ENCODE peak calls at places on chromosomes 13 and 19, in six cellular contexts. N is transverse colon; H is left ventricle myocardium inferior; M is body of pancreas; V is CD8-positive, alpha-beta memory T cell; Q is psoas muscle. B is an unnamed sample.

GRCh38 chr19:8988204-8988603 is 22.0 kb downstream of the MUC16 start:
- DNase-seq in V (no peak), Q (no peak), N (no peak), M (no peak), H (no peak), B (no peak)

GRCh38 chr13:30737511-30738342 is 2.4 kb downstream of the ALOX5AP start:
- DNase-seq in N (no peak), M (no peak), H (no peak), V (no peak), Q (no peak), B (no peak)

GRCh38 chr19:50794778-50795664 is 4.8 kb downstream of the ACP4 start:
- DNase-seq in H (no peak), V (no peak), M (peak), N (no peak), Q (no peak), B (no peak)

GRCh38 chr19:5308471-5309437 is 31.9 kb downstream of the PTPRS start:
- DNase-seq in H (peak), N (peak), V (no peak), Q (peak), M (peak), B (no peak)

GRCh38 chr19:28313633-28314032 is 899.3 kb downstream of the UQCRFS1 start:
- DNase-seq in M (peak), Q (peak), N (no peak), H (peak), V (no peak), B (no peak)

GRCh38 chr19:39871362-39871761 is 25.2 kb upstream of the FBL start:
- DNase-seq in H (no peak), N (no peak), Q (no peak), V (no peak), M (no peak), B (no peak)

GRCh38 chr19:12090807-12091206 is 26.3 kb downstream of the ZNF844 start:
- DNase-seq in H (peak), M (peak), V (peak), Q (peak), N (peak), B (peak)

GRCh38 chr19:7161292-7161691 is 91.8 kb downstream of the ZNF557 start:
- DNase-seq in V (no peak), Q (no peak), M (no peak), H (no peak), N (no peak), B (no peak)

GRCh38 chr13:35769812-35770211 is 293.3 kb upstream of the MAB21L1 start:
- DNase-seq in Q (no peak), V (no peak), M (no peak), N (no peak), H (no peak), B (no peak)

GRCh38 chr13:60790620-60791019 is 393.6 kb downstream of the TDRD3 start:
- DNase-seq in Q (no peak), H (no peak), N (no peak), V (no peak), M (no peak), B (no peak)

GRCh38 chr19:42271861-42272534 is 2.9 kb downstream of the CIC start:
- DNase-seq in V (no peak), N (no peak), H (no peak), M (no peak), Q (peak), B (no peak)

GRCh38 chr13:114100446-114101320 is 31.7 kb downstream of the RASA3 start:
- DNase-seq in M (peak), H (no peak), N (peak), V (no peak), Q (peak), B (no peak)

GRCh38 chr13:51249254-51249653 is 27.1 kb downstream of the FAM124A start:
- DNase-seq in H (no peak), V (no peak), N (no peak), M (no peak), Q (no peak), B (no peak)

GRCh38 chr19:48683349-48683748 is 10.5 kb upstream of the NTN5 start:
- DNase-seq in V (no peak), N (no peak), Q (peak), H (peak), M (no peak), B (no peak)

GRCh38 chr13:52738719-52739467 is 727 bp downstream of the CNMD start:
- DNase-seq in Q (no peak), N (no peak), V (no peak), H (no peak), M (peak), B (no peak)

GRCh38 chr13:113233101-113233500 is 23.7 kb downstream of the CUL4A start:
- DNase-seq in Q (no peak), V (no peak), H (no peak), M (no peak), N (no peak), B (no peak)

GRCh38 chr19:5154129-5154798 is 185.4 kb downstream of the KDM4B start:
- DNase-seq in Q (no peak), N (peak), H (no peak), V (no peak), M (peak), B (peak)

GRCh38 chr19:49689133-49690072 is at the start of gene ADM5:
- DNase-seq in Q (no peak), M (peak), H (peak), N (peak), V (no peak), B (peak)

GRCh38 chr13:23740002-23740401 is 149.2 kb downstream of the MIPEP start:
- DNase-seq in H (no peak), V (no peak), Q (no peak), N (no peak), M (no peak), B (no peak)

GRCh38 chr13:48662226-48662625 is 8.5 kb downstream of the CYSLTR2 start:
- DNase-seq in M (no peak), Q (no peak), N (no peak), V (no peak), H (no peak), B (no peak)

GRCh38 chr19:44662686-44663085 is 8.6 kb upstream of the CEACAM19 start:
- DNase-seq in M (no peak), H (no peak), V (no peak), Q (no peak), N (no peak), B (no peak)

GRCh38 chr13:113671066-113672001 is 4.3 kb downstream of the GRK1 start:
- DNase-seq in V (no peak), M (peak), Q (no peak), N (peak), H (peak), B (peak)

GRCh38 chr19:11059511-11060358 is 29.5 kb upstream of the LDLR start:
- DNase-seq in N (no peak), H (no peak), Q (no peak), V (no peak), M (no peak), B (no peak)

GRCh38 chr19:31054430-31054829 is 294.8 kb downstream of the TSHZ3 start:
- DNase-seq in Q (no peak), N (peak), V (peak), M (no peak), H (peak), B (no peak)

GRCh38 chr19:29389495-29389894 is 136.3 kb upstream of the VSTM2B start:
- DNase-seq in V (no peak), Q (no peak), N (no peak), H (peak), M (no peak), B (no peak)

GRCh38 chr19:33238750-33239149 is 13.1 kb upstream of the SLC7A10 start:
- DNase-seq in M (no peak), N (no peak), V (no peak), H (no peak), Q (no peak), B (no peak)

GRCh38 chr19:17605117-17605516 is 49.7 kb downstream of the COLGALT1 start:
- DNase-seq in H (no peak), V (no peak), Q (no peak), N (no peak), M (no peak), B (no peak)

GRCh38 chr19:28638445-28638844 is 574.5 kb downstream of the UQCRFS1 start:
- DNase-seq in H (no peak), N (no peak), V (no peak), Q (no peak), M (no peak), B (no peak)

GRCh38 chr13:79886601-79887000 is 405.6 kb downstream of the NDFIP2 start:
- DNase-seq in N (no peak), Q (no peak), M (no peak), H (no peak), V (no peak), B (no peak)

GRCh38 chr19:37763488-37763887 is 15.9 kb downstream of the ZNF573 start:
- DNase-seq in M (no peak), N (no peak), Q (no peak), V (no peak), H (no peak), B (no peak)

GRCh38 chr13:82772802-82773201 is 1109.5 kb downstream of the SLITRK1 start:
- DNase-seq in Q (no peak), H (no peak), N (no peak), V (no peak), M (no peak), B (no peak)

DNA sequence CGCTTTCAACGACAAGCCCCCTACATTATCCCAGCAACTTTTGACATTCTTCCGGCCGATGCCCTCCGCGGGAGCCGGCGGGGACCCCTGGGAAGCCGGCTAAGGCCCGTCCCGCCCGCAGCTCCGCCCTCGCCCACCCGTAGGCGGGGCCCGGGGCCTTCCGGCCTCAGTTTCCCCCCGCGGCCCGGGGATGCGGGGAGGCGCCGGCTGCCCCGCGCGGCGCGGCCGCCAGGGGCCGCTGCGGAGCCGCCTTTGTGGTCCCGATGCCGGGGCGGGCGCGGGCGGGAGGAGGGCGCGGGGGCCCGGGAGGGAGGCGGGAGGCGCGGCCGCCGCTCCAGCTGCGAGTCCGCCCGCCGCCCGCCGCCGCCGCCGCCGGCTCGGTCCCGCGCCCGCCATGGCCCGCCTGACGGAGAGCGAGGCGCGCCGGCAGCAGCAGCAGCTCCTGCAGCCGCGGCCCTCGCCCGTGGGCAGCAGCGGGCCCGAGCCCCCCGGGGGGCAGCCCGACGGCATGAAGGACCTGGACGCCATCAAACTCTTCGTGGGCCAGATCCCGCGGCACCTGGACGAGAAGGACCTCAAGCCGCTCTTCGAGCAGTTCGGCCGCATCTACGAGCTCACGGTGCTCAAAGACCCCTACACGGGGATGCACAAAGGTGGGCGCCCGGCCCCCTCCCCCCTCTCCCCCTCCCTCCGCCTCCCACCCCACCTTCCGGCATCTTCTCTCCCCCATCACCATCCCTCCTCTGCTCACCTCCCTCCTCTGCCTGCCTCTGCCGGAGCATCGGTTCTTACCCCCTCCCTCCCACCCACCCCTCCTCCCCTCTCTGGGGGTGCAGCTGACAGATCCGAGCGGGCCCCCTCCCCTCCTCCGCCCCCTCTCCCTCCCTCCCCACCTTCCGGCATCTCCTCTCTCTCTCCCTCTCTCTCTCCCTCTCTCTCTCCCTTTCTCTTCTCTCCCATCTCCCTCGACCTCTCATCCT is at the start of gene CELF5:
- DNase-seq in H (peak), M (peak), Q (peak), V (peak), N (peak), B (no peak)
- H3K4me3 ChIP-seq in H (peak), M (no peak), Q (no peak), V (no peak), N (no peak), B (peak)

DNA sequence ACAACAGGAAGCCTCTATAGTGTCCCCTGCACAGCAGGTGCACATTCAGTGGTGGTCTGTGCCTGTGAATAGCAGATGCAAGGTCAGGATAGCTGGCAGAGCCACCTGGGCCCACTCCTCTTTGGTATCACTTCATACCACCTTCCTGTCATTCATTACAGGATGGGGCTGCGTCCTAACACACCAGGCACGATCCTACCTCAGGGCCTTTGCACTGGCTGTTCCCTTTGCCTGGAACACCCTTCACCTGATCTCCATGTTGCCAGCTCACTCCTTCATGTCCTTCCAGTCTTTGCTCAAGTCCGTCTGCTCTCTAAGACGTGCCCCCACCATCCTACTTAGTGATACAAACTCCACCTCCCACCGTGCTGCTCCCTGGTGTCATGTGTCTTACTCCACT is 4.6 kb upstream of the LPAR2 start:
- DNase-seq in H (no peak), V (no peak), Q (no peak), M (no peak), N (no peak), B (no peak)
- H3K27ac ChIP-seq in H (no peak), V (no peak), Q (no peak), M (no peak), N (no peak), B (no peak)

GRCh38 chr19:53101518-53101917 is 1.7 kb downstream of the ZNF160 start:
- DNase-seq in N (no peak), V (no peak), Q (no peak), M (no peak), H (no peak), B (no peak)
- H3K4me3 ChIP-seq in N (no peak), V (no peak), Q (peak), M (no peak), H (peak), B (no peak)

GRCh38 chr19:15250635-15250993 is 18.4 kb upstream of the EPHX3 start:
- DNase-seq in V (no peak), H (no peak), Q (no peak), N (no peak), M (no peak), B (no peak)

GRCh38 chr19:15248648-15249559 is 16.7 kb upstream of the EPHX3 start:
- DNase-seq in N (peak), M (peak), Q (peak), V (no peak), H (peak), B (no peak)

GRCh38 chr19:15251010-15251748 is 18.9 kb upstream of the EPHX3 start:
- DNase-seq in N (no peak), Q (peak), H (no peak), M (no peak), V (no peak), B (no peak)

GRCh38 chr19:15249560-15249874 is 17.3 kb upstream of the EPHX3 start:
- DNase-seq in M (no peak), H (no peak), N (no peak), Q (no peak), V (no peak), B (no peak)

DNA sequence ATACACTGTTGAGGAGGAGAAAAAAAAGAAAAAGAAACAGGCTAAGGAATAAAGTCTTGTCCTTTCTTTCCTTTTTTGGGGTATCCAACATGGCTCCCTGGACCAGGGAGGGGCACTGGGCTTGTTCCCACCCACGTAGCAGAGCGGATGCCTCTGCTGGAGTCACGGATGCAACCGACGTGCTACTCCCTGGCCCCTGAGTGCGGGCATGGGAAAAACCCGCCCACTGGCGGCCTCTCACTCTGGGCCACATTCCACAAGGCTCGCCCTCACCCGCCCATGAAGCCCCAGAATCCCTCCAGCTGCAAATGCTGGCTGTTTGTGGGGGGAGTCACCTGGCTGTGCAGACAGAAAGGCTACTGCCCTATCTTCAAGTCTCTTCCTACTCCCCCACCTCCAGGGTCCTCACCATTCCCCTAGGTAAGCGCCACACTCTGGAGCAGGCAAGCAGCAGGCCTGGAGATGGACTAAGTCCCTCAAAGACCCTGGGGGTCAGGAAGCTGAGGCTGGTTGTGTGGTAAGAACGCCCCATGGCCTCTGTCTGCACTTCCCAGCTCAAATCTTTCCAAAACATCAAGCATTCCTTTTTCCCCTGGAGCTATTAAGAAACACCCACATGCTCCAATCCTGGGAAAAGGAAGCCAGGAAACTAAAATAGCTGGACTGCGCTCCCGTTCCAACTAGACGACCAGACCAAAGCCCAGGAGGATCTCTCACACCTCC is 17.8 kb upstream of the EPHX3 start:
- DNase-seq in N (no peak), Q (peak), V (no peak), H (peak), M (peak), B (no peak)
- H3K27ac ChIP-seq in N (peak), Q (peak), V (no peak), H (peak), M (no peak), B (peak)

DNA sequence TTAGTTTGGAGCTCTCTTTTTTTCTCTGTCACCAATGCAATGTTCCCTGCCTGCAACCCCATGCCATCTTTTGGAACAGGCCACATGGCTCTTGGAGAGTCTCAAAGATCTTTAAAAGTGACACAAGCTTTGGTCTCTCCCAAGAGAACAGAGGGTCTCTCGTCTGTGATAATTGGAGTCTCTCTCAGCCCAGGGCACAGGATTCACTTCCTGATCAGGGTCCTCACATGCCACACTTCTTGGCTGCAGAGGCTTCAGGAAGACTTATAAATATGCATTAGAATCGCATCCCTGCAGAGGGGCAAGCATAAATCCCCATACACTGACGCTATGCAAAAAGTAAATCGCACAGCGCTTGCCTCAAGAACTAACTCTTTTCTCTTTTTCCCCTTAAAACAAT is 240.4 kb downstream of the IRS2 start:
- DNase-seq in M (no peak), Q (no peak), H (no peak), V (no peak), N (no peak), B (no peak)
- H3K4me3 ChIP-seq in M (no peak), Q (no peak), H (no peak), V (no peak), N (no peak), B (no peak)

GRCh38 chr19:1018932-1019615 is 1.8 kb downstream of the TMEM259 start:
- DNase-seq in N (no peak), V (no peak), M (peak), Q (no peak), H (peak), B (no peak)
- H3K27ac ChIP-seq in N (no peak), V (peak), M (no peak), Q (peak), H (peak), B (peak)

GRCh38 chr13:102399791-102400618 is 1.8 kb downstream of the FGF14 start:
- DNase-seq in N (peak), V (no peak), Q (peak), H (peak), M (peak), B (no peak)

GRCh38 chr13:102401755-102402154 is at the start of gene FGF14:
- DNase-seq in V (no peak), Q (no peak), M (no peak), N (no peak), H (no peak), B (no peak)

GRCh38 chr13:102402292-102402691 is 444 bp upstream of the FGF14 start:
- DNase-seq in N (peak), Q (peak), V (no peak), H (peak), M (peak), B (peak)

GRCh38 chr13:102401305-102401704 is 543 bp downstream of the FGF14 start:
- DNase-seq in Q (no peak), M (no peak), H (no peak), N (no peak), V (no peak), B (no peak)

DNA sequence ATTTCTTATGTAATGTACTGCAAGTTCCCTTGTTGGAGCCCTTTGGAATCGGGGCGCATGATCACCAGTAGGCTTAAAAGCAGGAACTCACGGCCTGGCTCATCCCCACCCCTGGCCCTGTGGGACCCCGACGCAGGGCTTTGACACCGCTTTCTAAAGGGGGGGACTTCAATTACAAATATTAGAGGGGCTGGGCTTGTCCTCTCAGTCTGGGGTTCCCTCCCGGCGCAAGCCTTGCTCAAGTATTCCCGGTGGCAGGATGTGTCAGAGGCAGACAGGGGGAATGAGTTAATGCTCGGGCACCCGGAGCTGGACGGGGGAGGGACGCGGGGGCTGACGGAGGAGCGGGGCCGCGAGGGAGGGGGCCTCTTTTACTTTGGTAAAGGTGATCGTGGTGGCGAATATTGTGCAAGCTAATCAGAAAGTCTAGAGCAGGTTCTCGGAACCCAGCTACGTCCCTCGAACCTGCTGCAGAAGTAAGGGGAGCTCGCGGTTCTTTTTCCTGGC is 1.2 kb downstream of the FGF14 start:
- DNase-seq in H (peak), Q (peak), M (peak), N (no peak), V (no peak), B (no peak)
- H3K4me3 ChIP-seq in H (peak), Q (peak), M (peak), N (peak), V (no peak), B (peak)

B was measured in Peyer's patch.